ENCODE peak calls at places on chromosome 3, in nine cellular contexts. M is H1, L is AG09309, U is brain microvascular endothelial cell, J is thoracic aorta, N is psoas muscle, V is neural progenitor cell, G is right atrium auricular region, Q is HFF-Myc. H is an unnamed sample.

GRCh38 chr3:186360779-186361178 is 1.3 kb downstream of the DGKG start:
- DNase-seq in M (peak; percentile 67), N (no peak), J (no peak), L (no peak), V (peak; percentile 70), U (no peak), G (peak; percentile 52), Q (no peak), H (no peak)

GRCh38 chr3:119380697-119381096 is 82.7 kb downstream of the TMEM39A start:
- DNase-seq in U (no peak), L (no peak), J (no peak), N (no peak), Q (no peak), V (no peak), M (no peak), G (no peak), H (no peak)

GRCh38 chr3:128447561-128448013 is 19.1 kb downstream of the DNAJB8 start:
- DNase-seq in M (no peak), U (no peak), Q (no peak), G (no peak), L (no peak), N (no peak), V (no peak), J (no peak), H (no peak)

GRCh38 chr3:87873136-87873535 is 185.7 kb downstream of the CGGBP1 start:
- DNase-seq in V (no peak), J (no peak), M (no peak), G (no peak), U (peak; percentile 64), N (no peak), L (no peak), Q (no peak), H (no peak)

GRCh38 chr3:125110016-125110875 is 54.4 kb upstream of the HEG1 start:
- DNase-seq in G (no peak), Q (peak; percentile 89), J (no peak), L (peak; percentile 78), M (peak; percentile 22), V (no peak), U (peak; percentile 90), N (no peak), H (peak; percentile 59)

GRCh38 chr3:87361956-87362355 is 85.6 kb upstream of the POU1F1 start:
- DNase-seq in M (no peak), N (no peak), L (no peak), G (no peak), U (no peak), Q (no peak), J (no peak), V (no peak), H (no peak)

GRCh38 chr3:66367979-66368378 is 132.8 kb downstream of the LRIG1 start:
- DNase-seq in M (no peak), L (no peak), G (no peak), V (no peak), N (no peak), U (no peak), J (no peak), Q (no peak), H (no peak)

GRCh38 chr3:118436863-118437262 is 597.8 kb downstream of the IGSF11 start:
- DNase-seq in L (no peak), M (no peak), V (peak; percentile 3), J (no peak), N (no peak), U (no peak), G (no peak), Q (no peak), H (no peak)

GRCh38 chr3:99633887-99634558 is 4.4 kb upstream of the COL8A1 start:
- DNase-seq in Q (no peak), L (no peak), G (no peak), J (no peak), M (no peak), N (no peak), V (no peak), U (no peak), H (no peak)

GRCh38 chr3:42653560-42654330 is at the start of gene ZBTB47:
- DNase-seq in Q (no peak), M (peak; percentile 58), L (no peak), V (peak; percentile 41), J (no peak), U (no peak), G (no peak), N (peak; percentile 79), H (no peak)

GRCh38 chr3:10753964-10754363 is 62.1 kb upstream of the SLC6A11 start:
- DNase-seq in V (peak; percentile 85), J (no peak), L (no peak), M (peak; percentile 94), Q (no peak), U (peak; percentile 51), G (no peak), N (peak; percentile 27), H (no peak)

GRCh38 chr3:160538906-160539305 is 26.5 kb downstream of the KPNA4 start:
- DNase-seq in N (no peak), U (no peak), L (no peak), M (no peak), J (no peak), Q (no peak), G (no peak), V (no peak), H (no peak)

GRCh38 chr3:101010316-101010715 is 17.1 kb upstream of the ABI3BP start:
- DNase-seq in Q (no peak), M (no peak), N (no peak), V (no peak), U (no peak), G (no peak), L (peak; percentile 87), J (no peak), H (no peak)

GRCh38 chr3:128111147-128111546 is 12.5 kb downstream of the RUVBL1 start:
- DNase-seq in M (no peak), J (no peak), G (no peak), N (no peak), U (no peak), V (no peak), Q (no peak), L (no peak), H (no peak)

GRCh38 chr3:62135731-62136130 is 237.6 kb downstream of the FEZF2 start:
- DNase-seq in Q (no peak), G (no peak), U (no peak), V (peak; percentile 29), N (no peak), J (no peak), L (no peak), M (no peak), H (no peak)
- TF ChIP-seq CTCF in Q (no peak), G (no peak), U (no peak), V (no peak), N (no peak), J (no peak), L (no peak), M (no peak), H (no peak)

GRCh38 chr3:49343163-49343562 is 3.3 kb upstream of the USP4 start:
- DNase-seq in V (no peak), N (no peak), M (no peak), L (no peak), G (no peak), U (no peak), Q (no peak), J (no peak), H (no peak)

GRCh38 chr3:49339593-49339946 is 283 bp downstream of the USP4 start:
- DNase-seq in V (peak; percentile 76), N (peak; percentile 34), J (no peak), G (no peak), U (no peak), L (no peak), Q (no peak), M (peak; percentile 66), H (peak; percentile 84)

GRCh38 chr3:49341996-49342395 is 2.1 kb upstream of the USP4 start:
- DNase-seq in V (no peak), N (no peak), L (no peak), J (no peak), G (no peak), U (no peak), Q (no peak), M (no peak), H (no peak)

DNA sequence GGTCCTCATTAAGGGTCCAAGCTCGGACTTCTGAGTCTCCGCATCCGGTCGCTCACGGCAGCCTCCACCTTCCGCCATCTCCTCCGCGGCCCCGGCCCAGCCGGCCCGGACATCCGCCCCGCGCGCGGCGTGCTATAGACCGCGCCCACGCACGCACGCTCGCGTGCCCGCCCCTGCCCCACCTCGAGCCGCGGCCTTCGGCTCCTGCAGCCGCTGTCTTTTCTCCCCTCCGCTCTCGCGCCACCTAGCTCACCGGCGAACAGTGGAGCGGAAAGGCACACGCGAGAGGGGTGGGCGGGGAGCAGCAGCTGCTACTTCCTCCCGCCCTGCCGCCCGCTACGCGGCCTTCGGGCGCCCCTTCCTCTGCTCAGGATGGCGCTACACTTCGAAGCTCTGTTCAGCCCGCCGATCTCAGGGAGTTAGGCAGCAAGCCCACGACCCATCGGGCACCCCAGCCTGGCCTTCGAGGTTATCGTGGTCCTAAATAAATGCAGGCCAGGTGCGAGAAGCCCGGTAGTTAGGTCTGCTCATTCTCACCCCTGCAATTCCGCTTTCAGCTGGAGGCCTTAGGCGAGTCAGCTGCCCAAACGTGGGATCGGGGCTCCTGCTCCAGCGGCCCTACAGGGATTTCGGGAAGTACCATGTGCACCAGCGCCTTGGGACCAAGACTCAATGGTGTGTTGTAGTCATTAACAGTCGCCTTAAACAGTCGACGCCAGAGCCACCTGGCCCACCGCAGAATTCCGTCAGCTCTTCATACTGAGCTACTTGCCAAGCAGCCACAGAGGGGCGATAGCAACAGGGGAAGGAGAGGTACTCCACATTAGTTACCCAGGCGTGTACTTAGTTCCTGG is at the start of gene USP4:
- DNase-seq in M (peak; percentile 81), G (peak; percentile 88), J (peak; percentile 46), N (peak; percentile 90), V (peak; percentile 91), U (peak; percentile 77), L (peak; percentile 56), Q (peak; percentile 70), H (peak; percentile 93)
- TF ChIP-seq CTCF in M (peak; percentile 42), G (peak; percentile 32), J (no peak), N (peak; percentile 22), V (peak; percentile 53), U (peak; percentile 77), L (peak; percentile 65), Q (peak; percentile 50), H (peak; percentile 64)

GRCh38 chr3:40258555-40258954 is 51.0 kb upstream of the EIF1B start:
- DNase-seq in V (peak; percentile 10), Q (no peak), G (no peak), M (no peak), J (no peak), U (peak; percentile 6), N (no peak), L (peak; percentile 13), H (no peak)
- TF ChIP-seq CTCF in V (peak; percentile 13), Q (no peak), G (no peak), M (no peak), J (no peak), U (no peak), N (no peak), L (no peak), H (no peak)

GRCh38 chr3:123941150-123941941 is 19.7 kb downstream of the CCDC14 start:
- DNase-seq in V (no peak), N (no peak), G (no peak), Q (no peak), L (no peak), J (no peak), M (no peak), U (no peak), H (no peak)
- TF ChIP-seq CTCF in V (no peak), N (no peak), G (no peak), Q (no peak), L (peak; percentile 36), J (peak; percentile 39), M (no peak), U (peak; percentile 13), H (peak; percentile 45)

GRCh38 chr3:12901631-12902045 is 60.3 kb upstream of the RPL32 start:
- DNase-seq in N (peak; percentile 12), L (no peak), U (no peak), M (no peak), G (no peak), Q (no peak), J (no peak), V (no peak), H (no peak)
- TF ChIP-seq CTCF in N (no peak), L (no peak), U (peak; percentile 27), M (no peak), G (no peak), Q (no peak), J (no peak), V (peak; percentile 24), H (no peak)

H was measured in osteocyte.